ENCODE peak calls at places on chromosomes 1 and 21, in eight cellular contexts. C is tibial artery; L is hepatocyte; T is NCI-H1417; R is stimulated activated CD4-positive, alpha-beta T cell treated with anti-CD3 and anti-CD28 coated beads, Interleukin-12 subunit alpha, Interleukin-12 subunit beta, amount 100 ng/mL, for 24 hours; S is AG09319; J is mammary epithelial cell; I is osteoblast. F is an unnamed sample.

GRCh38 chr1:41404308-41404755 is 43.1 kb downstream of the FOXO6 start:
- DNase-seq in J (peak; percentile 25), I (no peak), R (no peak), L (peak; percentile 61), S (no peak), T (peak; percentile 76), C (no peak), F (peak; percentile 82)

GRCh38 chr1:53617382-53618217 is 121.4 kb downstream of the GLIS1 start:
- DNase-seq in J (no peak), R (no peak), C (peak; percentile 41), T (no peak), S (peak; percentile 28), L (no peak), I (peak; percentile 90), F (no peak)

GRCh38 chr1:201937624-201938212 is 8.6 kb downstream of the LMOD1 start:
- DNase-seq in I (peak; percentile 85), C (no peak), L (no peak), T (no peak), R (no peak), S (peak; percentile 34), J (peak; percentile 62), F (no peak)

GRCh38 chr1:109208431-109208830 is 5.3 kb upstream of the SARS1 start:
- DNase-seq in I (no peak), J (no peak), T (no peak), R (no peak), C (no peak), L (no peak), S (no peak), F (no peak)

GRCh38 chr21:42406201-42406601 is 2.5 kb downstream of the UBASH3A start:
- DNase-seq in T (no peak), S (no peak), C (no peak), L (no peak), J (no peak), I (no peak), R (peak; percentile 50), F (no peak)

GRCh38 chr1:22347854-22348760 is 103.5 kb upstream of the ZBTB40 start:
- DNase-seq in T (peak; percentile 48), C (no peak), I (peak; percentile 29), S (no peak), R (no peak), L (peak; percentile 46), J (no peak), F (no peak)

GRCh38 chr1:46404482-46405203 is 10.5 kb downstream of the FAAH start:
- DNase-seq in L (no peak), R (no peak), J (no peak), T (no peak), I (peak; percentile 56), C (no peak), S (no peak), F (no peak)

GRCh38 chr1:16721871-16722641 is 18.3 kb upstream of the RNU1-4 start:
- DNase-seq in T (no peak), I (peak; percentile 65), J (no peak), R (no peak), S (no peak), L (peak; percentile 2), C (no peak), F (no peak)

F was measured in BE2C.